ENCODE peak calls at places on chromosomes 13 and 19, in six cellular contexts. F is neuronal stem cell, X is H1, Y is mesenchymal stem cell, N is IMR-90, K is trophoblast cell. G is an unnamed sample.

GRCh38 chr19:50607874-50608785 is 31.6 kb downstream of the SYT3 start:
- DNase-seq in F (peak; percentile 94), X (peak; percentile 97), Y (no peak), N (peak; percentile 67), K (peak; percentile 25), G (peak; percentile 100)

GRCh38 chr19:39582891-39583625 is 19.3 kb upstream of the LGALS13 start:
- DNase-seq in F (no peak), X (no peak), Y (no peak), N (no peak), K (no peak), G (no peak)

GRCh38 chr13:23654111-23655110 is 84.2 kb downstream of the TNFRSF19 start:
- DNase-seq in F (no peak), X (no peak), Y (peak; percentile 49), N (peak; percentile 80), K (no peak), G (no peak)

GRCh38 chr13:104984296-104984818 is 1551.1 kb downstream of the EFNB2 start:
- DNase-seq in F (no peak), X (no peak), Y (peak; percentile 71), N (peak; percentile 12), K (no peak), G (no peak)

GRCh38 chr19:55588738-55589137 is 8.1 kb upstream of the ZNF579 start:
- DNase-seq in F (no peak), X (no peak), Y (no peak), N (no peak), K (no peak), G (no peak)

GRCh38 chr19:5960005-5961001 is 17.6 kb downstream of the RANBP3 start:
- DNase-seq in F (no peak), X (no peak), Y (no peak), N (no peak), K (no peak), G (no peak)

GRCh38 chr19:3320853-3321252 is 45.5 kb upstream of the NFIC start:
- DNase-seq in F (no peak), X (no peak), Y (no peak), N (no peak), K (no peak), G (no peak)

GRCh38 chr13:113671066-113672001 is 4.3 kb downstream of the GRK1 start:
- DNase-seq in F (no peak), X (no peak), Y (no peak), N (no peak), K (no peak), G (no peak)

GRCh38 chr19:4197625-4198466 is 15.4 kb downstream of the ANKRD24 start:
- DNase-seq in F (no peak), X (no peak), Y (no peak), N (no peak), K (peak; percentile 37), G (peak; percentile 63)

GRCh38 chr19:11639602-11640471 is 42.6 kb downstream of the ZNF627 start:
- DNase-seq in F (peak; percentile 96), X (peak; percentile 85), Y (peak; percentile 93), N (peak; percentile 85), K (peak; percentile 99), G (peak; percentile 98)

GRCh38 chr19:50790365-50790825 is at the start of gene ACP4:
- DNase-seq in F (no peak), X (no peak), Y (no peak), N (no peak), K (no peak), G (no peak)

GRCh38 chr13:48942131-48942530 is 33.6 kb upstream of the FNDC3A start:
- DNase-seq in F (no peak), X (no peak), Y (peak; percentile 19), N (peak; percentile 75), K (peak; percentile 40), G (no peak)

GRCh38 chr13:40031031-40031430 is 375.6 kb downstream of the COG6 start:
- DNase-seq in F (no peak), X (no peak), Y (peak; percentile 64), N (peak; percentile 16), K (peak; percentile 6), G (no peak)

GRCh38 chr19:23420824-23421223 is 25.6 kb upstream of the ZNF91 start:
- DNase-seq in F (no peak), X (no peak), Y (no peak), N (no peak), K (no peak), G (no peak)

GRCh38 chr19:36125557-36125956 is 10.3 kb downstream of the TBCB start:
- DNase-seq in F (no peak), X (no peak), Y (no peak), N (no peak), K (no peak), G (no peak)

GRCh38 chr13:44969858-44970484 is 19.3 kb downstream of the NUFIP1 start:
- DNase-seq in F (peak; percentile 57), X (no peak), Y (peak; percentile 72), N (peak; percentile 71), K (peak; percentile 86), G (no peak)

GRCh38 chr19:18204394-18205179 is 745 bp upstream of the RAB3A start:
- DNase-seq in F (peak; percentile 90), X (no peak), Y (peak; percentile 77), N (no peak), K (peak; percentile 81), G (no peak)

GRCh38 chr13:44806841-44807240 is 182.4 kb downstream of the NUFIP1 start:
- DNase-seq in F (no peak), X (no peak), Y (no peak), N (no peak), K (no peak), G (no peak)

GRCh38 chr13:110055089-110055488 is 251.9 kb downstream of the COL4A1 start:
- DNase-seq in F (no peak), X (no peak), Y (peak; percentile 25), N (peak; percentile 18), K (no peak), G (no peak)

GRCh38 chr13:47033216-47033615 is 136.4 kb upstream of the HTR2A start:
- DNase-seq in F (no peak), X (no peak), Y (peak; percentile 69), N (peak; percentile 55), K (peak; percentile 36), G (no peak)

GRCh38 chr19:30419581-30420180 is 47.5 kb downstream of the ZNF536 start:
- DNase-seq in F (no peak), X (no peak), Y (no peak), N (no peak), K (no peak), G (no peak)

GRCh38 chr13:77975358-77976042 is 56.9 kb upstream of the EDNRB start:
- DNase-seq in F (no peak), X (no peak), Y (no peak), N (no peak), K (peak; percentile 72), G (no peak)

GRCh38 chr13:51723529-51723928 is 80.4 kb downstream of the DHRS12 start:
- DNase-seq in F (no peak), X (no peak), Y (no peak), N (no peak), K (no peak), G (no peak)

GRCh38 chr19:10694706-10695105 is 6.5 kb upstream of the QTRT1 start:
- DNase-seq in F (no peak), X (no peak), Y (no peak), N (no peak), K (no peak), G (no peak)

GRCh38 chr13:32098275-32098674 is 66.7 kb downstream of the FRY start:
- DNase-seq in F (no peak), X (no peak), Y (peak; percentile 18), N (no peak), K (no peak), G (no peak)

GRCh38 chr13:32087955-32088747 is 56.6 kb downstream of the FRY start:
- DNase-seq in F (no peak), X (no peak), Y (peak; percentile 5), N (peak; percentile 75), K (no peak), G (no peak)

GRCh38 chr13:32086791-32087441 is 55.3 kb downstream of the FRY start:
- DNase-seq in F (no peak), X (no peak), Y (no peak), N (no peak), K (no peak), G (no peak)

GRCh38 chr13:32092471-32092870 is 60.9 kb downstream of the FRY start:
- DNase-seq in F (no peak), X (no peak), Y (no peak), N (no peak), K (no peak), G (no peak)
- H4K91ac ChIP-seq in F (no peak overlapping the region), X (no peak overlapping the region), Y (no peak overlapping the region), N (no peak overlapping the region), K (no peak overlapping the region), G (no peak overlapping the region)

GRCh38 chr19:15562145-15562544 is 52.9 kb upstream of the CYP4F8 start:
- DNase-seq in F (no peak), X (no peak), Y (no peak), N (no peak), K (no peak), G (no peak)
- H4K91ac ChIP-seq in F (no peak overlapping the region), X (no peak overlapping the region), Y (no peak overlapping the region), N (no peak overlapping the region), K (no peak overlapping the region), G (no peak overlapping the region)

GRCh38 chr19:19581391-19581790 is 37.1 kb downstream of the PBX4 start:
- DNase-seq in F (no peak), X (no peak), Y (no peak), N (no peak), K (peak; percentile 56), G (no peak)

GRCh38 chr19:19580417-19580816 is 38.1 kb downstream of the PBX4 start:
- DNase-seq in F (no peak), X (no peak), Y (no peak), N (no peak), K (no peak), G (no peak)

GRCh38 chr19:19582471-19582870 is 36.0 kb downstream of the PBX4 start:
- DNase-seq in F (no peak), X (no peak), Y (no peak), N (no peak), K (no peak), G (no peak)

GRCh38 chr19:19578241-19578640 is 40.2 kb downstream of the CILP2 start:
- DNase-seq in F (no peak), X (no peak), Y (no peak), N (no peak), K (no peak), G (no peak)

GRCh38 chr19:19579533-19580361 is 38.7 kb downstream of the PBX4 start:
- DNase-seq in F (no peak), X (no peak), Y (no peak), N (no peak), K (peak; percentile 41), G (no peak)
- H4K91ac ChIP-seq in F (no peak overlapping the region), X (no peak overlapping the region), Y (no peak overlapping the region), N (no peak overlapping the region), K (no peak overlapping the region), G (no peak overlapping the region)

DNA sequence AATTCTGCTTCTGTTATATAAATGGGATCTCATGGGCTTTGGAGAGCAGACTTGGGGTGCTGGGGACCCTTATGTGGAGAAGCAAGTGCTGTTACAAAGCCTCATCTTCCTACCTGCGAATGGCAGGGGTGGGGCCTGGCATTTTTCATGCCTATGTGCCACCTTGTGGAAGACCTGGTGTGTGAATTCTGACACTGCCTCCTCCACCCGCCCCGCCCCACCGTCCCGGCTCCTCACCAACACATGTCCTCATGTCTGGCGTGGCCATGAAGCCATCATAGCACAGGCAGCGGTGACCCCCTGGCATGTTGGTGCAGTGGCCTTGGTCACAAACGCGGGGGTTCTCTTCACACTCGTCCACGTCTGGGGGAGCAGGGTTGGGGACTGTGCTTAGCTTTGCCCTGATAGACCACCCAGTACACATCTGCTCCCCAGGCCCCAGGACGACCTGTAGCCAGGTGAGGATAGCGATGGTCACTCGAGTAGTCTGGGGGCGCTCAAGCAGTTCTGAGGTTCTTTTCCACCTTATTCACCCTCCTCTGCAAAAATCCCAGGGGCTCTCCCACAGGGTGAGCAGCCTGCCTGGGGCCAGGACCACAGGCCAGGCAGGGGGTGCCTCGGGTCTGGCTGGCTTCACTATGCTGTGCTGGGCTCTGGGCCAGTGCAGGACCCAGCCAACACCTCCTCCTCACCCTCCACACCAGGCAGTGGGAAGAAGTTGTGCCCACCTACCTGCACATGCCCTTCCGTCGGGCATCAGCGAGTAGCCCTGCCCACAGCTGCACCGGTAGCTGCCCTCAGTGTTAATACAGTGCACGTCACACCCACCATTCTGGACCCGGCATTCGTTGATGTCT is 32.7 kb downstream of the FBN3 start:
- DNase-seq in F (no peak), X (no peak), Y (no peak), N (no peak), K (no peak), G (no peak)
- H4K91ac ChIP-seq in F (no peak overlapping the region), X (no peak overlapping the region), Y (no peak overlapping the region), N (no peak overlapping the region), K (no peak overlapping the region), G (no peak overlapping the region)

G was measured in H9.